ENCODE peak calls at places on chromosomes 16 and 17, in seven cellular contexts. K, F, U, J, W, X and D are unnamed samples.

GRCh38 chr17:61405686-61406542 is 6.3 kb downstream of the TBX2 start:
- DNase-seq in W (no peak), K (peak), J (no peak), F (peak), X (no peak), U (no peak), D (no peak)

GRCh38 chr17:31112001-31112661 is 17.4 kb downstream of the NF1 start:
- DNase-seq in J (peak), W (no peak), X (no peak), K (no peak), U (no peak), F (no peak), D (no peak)

GRCh38 chr17:65154770-65155589 is 17.8 kb downstream of the RGS9 start:
- DNase-seq in W (no peak), J (peak), X (no peak), K (no peak), U (no peak), F (no peak), D (no peak)

GRCh38 chr16:68097088-68097487 is 11.9 kb downstream of the NFATC3 start:
- DNase-seq in J (no peak), X (no peak), U (no peak), K (no peak), W (no peak), F (no peak), D (no peak)

GRCh38 chr16:29720703-29721102 is 25.1 kb downstream of the C16orf54 start:
- DNase-seq in U (no peak), F (no peak), W (no peak), K (no peak), J (no peak), X (no peak), D (no peak)

GRCh38 chr16:58331024-58331707 is 36.3 kb upstream of the PRSS54 start:
- DNase-seq in F (peak), K (no peak), W (no peak), J (no peak), X (no peak), U (no peak), D (peak)

GRCh38 chr16:84390131-84390785 is 21.9 kb downstream of the ATP2C2 start:
- DNase-seq in U (no peak), J (no peak), K (no peak), W (no peak), X (no peak), F (no peak), D (no peak)

GRCh38 chr17:19331134-19331533 is 31.4 kb downstream of the B9D1 start:
- DNase-seq in U (no peak), K (no peak), J (peak), F (no peak), X (no peak), W (no peak), D (no peak)

GRCh38 chr16:8892101-8892575 is 10.0 kb downstream of the LITAFD start:
- DNase-seq in J (no peak), U (no peak), X (no peak), W (no peak), F (no peak), K (peak), D (no peak)

GRCh38 chr17:69809331-69809730 is 265.7 kb upstream of the KCNJ16 start:
- DNase-seq in U (no peak), K (no peak), W (no peak), X (no peak), F (no peak), J (no peak), D (no peak)

GRCh38 chr16:75996491-75996890 is 270.2 kb upstream of the CPHXL start:
- DNase-seq in K (no peak), J (no peak), U (no peak), W (no peak), F (no peak), X (no peak), D (no peak)

GRCh38 chr16:51763072-51763658 is 612.1 kb upstream of the SALL1 start:
- DNase-seq in X (no peak), K (no peak), U (peak), F (peak), W (peak), J (no peak), D (peak)

GRCh38 chr16:2737238-2737605 is 15.2 kb upstream of the SRRM2 start:
- DNase-seq in J (no peak), W (no peak), X (no peak), F (no peak), K (no peak), U (no peak), D (no peak)

GRCh38 chr16:21950782-21951521 is 2.2 kb upstream of the UQCRC2 start:
- DNase-seq in U (no peak), K (no peak), J (peak), F (no peak), X (no peak), W (no peak), D (peak)

GRCh38 chr17:33284022-33284421 is 9.1 kb downstream of the ASIC2 start:
- DNase-seq in K (no peak), J (peak), U (no peak), X (no peak), F (no peak), W (peak), D (no peak)

GRCh38 chr17:38701504-38702165 is 3.4 kb upstream of the MLLT6 start:
- DNase-seq in U (no peak), W (peak), J (peak), X (peak), F (no peak), K (no peak), D (no peak)

GRCh38 chr17:35291802-35292201 is 48.9 kb downstream of the SLFN5 start:
- DNase-seq in W (no peak), F (no peak), K (no peak), U (no peak), J (peak), X (no peak), D (no peak)

GRCh38 chr17:39753514-39754160 is 15.9 kb downstream of the GRB7 start:
- DNase-seq in U (peak), W (peak), X (peak), K (no peak), J (no peak), F (no peak), D (peak)

GRCh38 chr17:75822119-75822799 is 21.9 kb downstream of the UNC13D start:
- DNase-seq in X (no peak), U (no peak), K (no peak), W (peak), J (no peak), F (no peak), D (peak)

GRCh38 chr16:8894736-8895334 is 12.7 kb downstream of the LITAFD start:
- DNase-seq in K (peak), J (no peak), U (no peak), F (no peak), X (no peak), W (no peak), D (no peak)

GRCh38 chr17:49393491-49394255 is 21.0 kb downstream of the PHB1 start:
- DNase-seq in U (no peak), K (no peak), J (no peak), F (no peak), X (no peak), W (no peak), D (no peak)

GRCh38 chr17:4900231-4901107 is 1.1 kb downstream of the C17orf107 start:
- DNase-seq in F (peak), K (peak), U (no peak), J (no peak), W (no peak), X (peak), D (no peak)

GRCh38 chr17:19410875-19411291 is at the start of gene RNF112:
- DNase-seq in J (peak), X (no peak), U (no peak), W (no peak), K (no peak), F (peak), D (no peak)

GRCh38 chr17:17204041-17204591 is 2.0 kb downstream of the PLD6 start:
- DNase-seq in F (no peak), W (no peak), J (no peak), X (no peak), U (no peak), K (no peak), D (no peak)

GRCh38 chr17:4206945-4207344 is 56.8 kb downstream of the ANKFY1 start:
- DNase-seq in W (no peak), J (peak), U (no peak), F (no peak), K (no peak), X (no peak), D (no peak)

GRCh38 chr16:53864819-53865491 is 161.0 kb downstream of the FTO start:
- DNase-seq in J (peak), X (no peak), U (no peak), F (no peak), K (no peak), W (no peak), D (peak)

GRCh38 chr17:67836205-67836987 is 11.1 kb downstream of the BPTF start:
- DNase-seq in X (no peak), W (no peak), U (no peak), F (no peak), K (no peak), J (peak), D (no peak)

GRCh38 chr17:34146440-34147043 is 108.5 kb upstream of the CCL2 start:
- DNase-seq in J (no peak), K (peak), X (peak), F (peak), U (peak), W (peak), D (peak)

GRCh38 chr17:33469911-33470310 is 176.8 kb upstream of the ASIC2 start:
- DNase-seq in W (no peak), J (peak), U (no peak), K (no peak), X (no peak), F (no peak), D (no peak)

GRCh38 chr17:30720013-30720471 is 104.5 kb downstream of the CRLF3 start:
- DNase-seq in W (no peak), U (no peak), X (no peak), F (peak), K (peak), J (no peak), D (no peak)